ENCODE peak calls at places on chromosomes 12 and 14, in five cellular contexts. P is lung, H is mammary epithelial cell, R is PC-3, S is H9. A is an unnamed sample.

GRCh38 chr12:65953621-65954020 is 129.3 kb downstream of the HMGA2 start:
- DNase-seq in S (no peak), H (no peak), P (no peak), R (no peak), A (no peak)

GRCh38 chr12:62885242-62885641 is 49.7 kb downstream of the PPM1H start:
- DNase-seq in H (no peak), P (no peak), R (no peak), S (no peak), A (no peak)

GRCh38 chr12:15899282-15899870 is 11.8 kb upstream of the DERA start:
- DNase-seq in P (no peak), R (peak; percentile 25), H (no peak), S (no peak), A (no peak)

GRCh38 chr14:59890676-59891075 is 20.1 kb upstream of the RTN1 start:
- DNase-seq in P (no peak), H (no peak), S (no peak), R (no peak), A (no peak)

GRCh38 chr12:79773896-79774295 is 83.1 kb upstream of the PAWR start:
- DNase-seq in H (no peak), S (no peak), P (no peak), R (no peak), A (no peak)

GRCh38 chr12:79236920-79237319 is 372.3 kb downstream of the SYT1 start:
- DNase-seq in H (no peak), R (no peak), S (no peak), P (no peak), A (no peak)

GRCh38 chr12:71755146-71755892 is 656 bp downstream of the RAB21 start:
- DNase-seq in R (peak; percentile 48), P (peak; percentile 46), S (no peak), H (peak; percentile 67), A (peak; percentile 23)

GRCh38 chr14:59481407-59482119 is 2.6 kb downstream of the L3HYPDH start:
- DNase-seq in P (no peak), R (peak; percentile 99), H (no peak), S (no peak), A (no peak)

GRCh38 chr14:61609143-61609851 is 86.0 kb upstream of the HIF1A start:
- DNase-seq in P (no peak), R (peak; percentile 87), H (peak; percentile 50), S (peak; percentile 76), A (no peak)

GRCh38 chr14:77125275-77126073 is 16.1 kb downstream of the ZDHHC22 start:
- DNase-seq in R (no peak), P (no peak), S (peak; percentile 44), H (no peak), A (no peak)

GRCh38 chr12:108689314-108690190 is 41.8 kb downstream of the CORO1C start:
- DNase-seq in H (no peak), R (no peak), S (no peak), P (no peak), A (peak; percentile 53)

GRCh38 chr12:57611116-57611809 is at the start of gene ARHGEF25:
- DNase-seq in R (peak; percentile 35), P (peak; percentile 41), H (no peak), S (peak; percentile 81), A (no peak)

GRCh38 chr12:92629349-92630065 is 73.3 kb upstream of the PLEKHG7 start:
- DNase-seq in H (no peak), R (no peak), P (no peak), S (no peak), A (no peak)

GRCh38 chr12:27580561-27581330 is 56.7 kb downstream of the PPFIBP1 start:
- DNase-seq in S (no peak), P (no peak), R (no peak), H (peak; percentile 93), A (no peak)

GRCh38 chr12:63922446-63922845 is 77.9 kb downstream of the SRGAP1 start:
- DNase-seq in P (no peak), H (peak; percentile 60), S (no peak), R (no peak), A (no peak)

GRCh38 chr12:16299403-16299802 is 21.9 kb upstream of the SLC15A5 start:
- DNase-seq in R (peak; percentile 36), S (no peak), H (no peak), P (no peak), A (peak; percentile 23)

GRCh38 chr12:63400746-63401145 is 249.7 kb upstream of the AVPR1A start:
- DNase-seq in S (no peak), H (peak; percentile 93), P (no peak), R (peak; percentile 86), A (no peak)

GRCh38 chr14:82362452-82362851 is 828.8 kb upstream of the SEL1L start:
- DNase-seq in R (no peak), H (no peak), P (no peak), S (no peak), A (peak; percentile 11)

GRCh38 chr14:82354126-82354525 is 820.5 kb upstream of the SEL1L start:
- DNase-seq in R (no peak), S (no peak), P (no peak), H (no peak), A (no peak)

DNA sequence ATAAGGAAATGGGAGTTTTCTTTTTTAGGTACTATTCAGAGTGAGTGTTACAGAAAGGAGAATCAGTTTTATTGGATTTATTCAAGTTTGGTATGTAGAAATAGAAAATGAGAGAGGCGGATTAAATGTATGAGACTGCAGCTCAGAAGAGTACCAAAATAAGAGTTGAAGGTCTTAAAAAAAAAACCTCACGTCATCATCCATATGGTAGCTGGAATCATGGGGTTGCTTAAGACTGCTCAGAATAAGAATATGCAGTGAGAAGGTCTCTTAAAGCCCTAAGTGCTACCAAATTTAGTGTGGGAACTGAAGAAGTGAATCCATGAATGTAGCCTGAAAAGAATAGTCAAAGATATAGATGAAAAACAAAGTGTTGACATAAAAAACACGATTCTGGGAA is 825.5 kb upstream of the SEL1L start:
- DNase-seq in P (no peak), S (no peak), R (no peak), H (no peak), A (no peak)
- H3K9me3 ChIP-seq in P (no peaks in the 10 kb centered on the region), S (no peaks in the 10 kb centered on the region), R (peaks cover 9% of the 10 kb centered on the region), H (no peaks in the 10 kb centered on the region), A (no peaks in the 10 kb centered on the region)

DNA sequence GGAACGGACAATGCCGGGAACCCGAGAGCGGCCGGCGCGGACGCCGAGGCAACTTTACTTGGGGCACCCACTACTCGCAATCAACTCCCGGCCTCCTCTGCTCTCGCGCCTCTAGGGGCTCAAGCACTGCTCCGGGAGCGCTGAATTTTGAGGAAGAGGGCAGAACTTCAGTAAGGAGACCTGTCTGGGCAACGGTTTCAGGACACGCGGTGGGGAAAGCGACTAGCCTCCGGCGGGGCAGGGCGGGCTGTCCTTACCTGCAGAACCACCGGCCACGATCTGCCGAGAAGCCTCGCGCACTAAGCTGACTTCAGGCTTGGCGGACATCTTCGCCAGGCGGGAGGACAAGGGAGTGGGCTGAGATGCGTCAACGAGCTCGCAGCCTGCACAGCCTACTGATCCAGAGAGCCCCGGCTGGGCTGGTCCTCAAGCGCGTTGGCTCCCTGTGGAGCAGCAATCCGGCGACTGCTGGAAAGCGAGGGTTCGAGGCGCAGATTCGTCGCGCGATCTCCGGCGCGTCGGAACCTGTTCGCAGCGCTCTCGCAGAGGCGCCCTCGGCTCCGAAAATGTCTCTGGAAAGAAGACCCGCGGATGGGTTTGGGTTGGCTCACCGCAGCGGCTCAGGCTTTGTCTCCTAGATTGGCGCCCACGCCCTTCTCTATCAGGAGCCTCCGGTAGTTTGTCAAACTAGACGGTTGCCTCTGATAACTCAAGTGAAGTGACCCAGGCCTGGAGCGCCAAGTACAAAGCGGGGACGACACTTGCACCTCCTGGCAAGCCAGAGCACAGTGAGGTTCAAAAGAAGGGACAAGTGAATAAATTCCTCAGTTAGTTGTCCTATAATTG is at the start of gene SLC25A21:
- DNase-seq in S (peak; percentile 80), R (peak; percentile 87), P (peak; percentile 76), H (peak; percentile 85), A (peak; percentile 34)
- TF ChIP-seq CTCF in S (no peak), R (peak; percentile 29), P (no peak), H (peak; percentile 6), A (no peak)

DNA sequence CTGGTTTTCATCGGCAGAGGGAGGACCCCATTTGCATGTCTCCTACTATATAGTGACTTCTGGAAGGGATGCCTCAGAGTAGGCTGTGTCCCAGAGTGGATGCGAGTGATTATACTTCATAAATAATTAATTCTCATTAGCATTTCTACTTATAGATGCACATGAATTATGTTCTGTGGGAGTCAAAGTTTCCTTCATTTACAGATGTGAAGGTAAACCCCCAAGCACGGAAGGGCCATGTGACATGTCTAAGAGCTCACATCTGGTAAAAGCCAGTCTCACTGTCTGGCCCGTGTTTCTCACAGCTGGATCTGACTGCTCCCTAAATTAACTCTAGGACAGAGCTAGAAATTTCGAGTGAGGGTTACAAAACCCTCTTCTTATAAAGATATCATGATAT is 685.1 kb downstream of the TMEM121 start:
- DNase-seq in R (no peak), S (no peak), P (no peak), H (no peak), A (no peak)
- H3K9me3 ChIP-seq in R (no peaks in the 10 kb centered on the region), S (peaks cover 100% of the 10 kb centered on the region), P (no peaks in the 10 kb centered on the region), H (peaks cover 3% of the 10 kb centered on the region), A (no peaks in the 10 kb centered on the region)

GRCh38 chr12:39807043-39807442 is 187.4 kb upstream of the ABCD2 start:
- DNase-seq in S (peak; percentile 53), P (no peak), R (peak; percentile 27), H (no peak), A (no peak)
- TF ChIP-seq CTCF in S (peak; percentile 74), P (no peak), R (peak; percentile 56), H (peak; percentile 23), A (no peak)

DNA sequence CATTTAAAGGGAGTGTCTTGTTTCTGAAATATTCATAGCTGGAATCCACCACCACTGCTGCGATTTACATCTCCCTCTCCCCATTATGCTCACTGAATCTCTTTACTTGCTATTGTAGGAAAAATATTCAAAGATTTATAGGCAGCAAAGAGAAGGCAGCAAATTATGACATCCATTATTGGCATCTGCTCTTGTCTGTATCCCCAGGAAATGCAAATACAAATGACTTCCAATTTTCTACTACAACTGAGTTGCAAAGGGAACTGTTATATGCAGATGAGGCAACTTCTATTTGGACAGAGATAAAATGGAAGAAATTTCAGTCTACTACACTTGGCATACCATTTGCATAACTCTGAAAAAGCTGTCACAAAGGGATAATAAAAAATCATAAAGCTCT is 88.4 kb upstream of the PRKD1 start:
- DNase-seq in S (no peak), P (no peak), H (no peak), R (no peak), A (no peak)
- H3K9me3 ChIP-seq in S (no peaks in the 10 kb centered on the region), P (no peaks in the 10 kb centered on the region), H (no peaks in the 10 kb centered on the region), R (no peaks in the 10 kb centered on the region), A (no peaks in the 10 kb centered on the region)

GRCh38 chr14:47536341-47536740 is 139.1 kb downstream of the MDGA2 start:
- DNase-seq in P (no peak), R (no peak), S (no peak), H (no peak), A (no peak)

GRCh38 chr14:47541652-47542051 is 133.8 kb downstream of the MDGA2 start:
- DNase-seq in R (no peak), H (no peak), S (no peak), P (no peak), A (no peak)

DNA sequence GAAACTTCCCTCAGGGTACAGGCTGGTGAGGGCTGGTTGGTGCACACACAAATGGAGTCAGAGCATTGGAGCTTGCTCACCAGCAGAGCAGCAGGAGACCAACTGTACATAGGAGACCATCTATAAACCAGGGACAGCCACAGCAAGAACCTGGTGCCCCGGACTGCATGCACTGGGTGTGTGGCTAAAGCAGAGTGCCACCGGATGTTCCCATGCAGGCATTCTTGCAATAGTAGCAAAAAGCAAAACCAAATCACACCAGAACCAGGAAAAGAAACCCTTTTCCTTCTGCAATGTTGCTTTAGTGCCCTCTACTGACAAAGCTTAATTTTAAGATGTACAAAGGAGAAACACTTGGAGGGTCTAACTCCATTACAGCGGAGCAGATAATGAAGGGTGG is 136.3 kb downstream of the MDGA2 start:
- DNase-seq in P (no peak), S (peak; percentile 42), R (peak; percentile 43), H (no peak), A (no peak)
- TF ChIP-seq CTCF in P (no peak), S (peak; percentile 72), R (peak; percentile 65), H (no peak), A (no peak)

A was measured in gastrocnemius medialis.